ENCODE peak calls at places on chromosomes 4 and X, in eight cellular contexts. One of them, this sample, is unnamed.

GRCh38 chr4:153792007-153792892 is 3.4 kb upstream of the SFRP2 start:
- DNase-seq in activated CD4-positive, alpha-beta T cell treated with anti-CD3 and anti-CD28 coated beads, Interleukin-2, amount 50 U/mL, for 4 hours: no peak
- DNase-seq in T-helper 9 cell: no peak
- DNase-seq in caudate nucleus: peak
- DNase-seq in AG04450: no peak
- DNase-seq in sigmoid colon: peak
- DNase-seq in iPS DF 19.7: no peak
- DNase-seq in cardiac muscle cell: peak
- DNase-seq in this sample: no peak

GRCh38 chrX:68666580-68666979 is 19.1 kb downstream of the STARD8 start:
- DNase-seq in iPS DF 19.7: no peak
- DNase-seq in cardiac muscle cell: no peak
- DNase-seq in activated CD4-positive, alpha-beta T cell treated with anti-CD3 and anti-CD28 coated beads, Interleukin-2, amount 50 U/mL, for 4 hours: no peak
- DNase-seq in AG04450: no peak
- DNase-seq in sigmoid colon: no peak
- DNase-seq in T-helper 9 cell: no peak
- DNase-seq in caudate nucleus: no peak
- DNase-seq in this sample: no peak

GRCh38 chrX:132270699-132271098 is 51.5 kb upstream of the RAP2C start:
- DNase-seq in T-helper 9 cell: no peak
- DNase-seq in cardiac muscle cell: no peak
- DNase-seq in caudate nucleus: no peak
- DNase-seq in activated CD4-positive, alpha-beta T cell treated with anti-CD3 and anti-CD28 coated beads, Interleukin-2, amount 50 U/mL, for 4 hours: no peak
- DNase-seq in AG04450: peak
- DNase-seq in iPS DF 19.7: no peak
- DNase-seq in sigmoid colon: peak
- DNase-seq in this sample: no peak

GRCh38 chr4:85807247-85807915 is 332.4 kb downstream of the ARHGAP24 start:
- DNase-seq in sigmoid colon: no peak
- DNase-seq in activated CD4-positive, alpha-beta T cell treated with anti-CD3 and anti-CD28 coated beads, Interleukin-2, amount 50 U/mL, for 4 hours: no peak
- DNase-seq in caudate nucleus: no peak
- DNase-seq in AG04450: no peak
- DNase-seq in iPS DF 19.7: no peak
- DNase-seq in T-helper 9 cell: no peak
- DNase-seq in cardiac muscle cell: no peak
- DNase-seq in this sample: peak

GRCh38 chr4:145098675-145099037 is 545 bp downstream of the ABCE1 start:
- DNase-seq in sigmoid colon: peak
- DNase-seq in activated CD4-positive, alpha-beta T cell treated with anti-CD3 and anti-CD28 coated beads, Interleukin-2, amount 50 U/mL, for 4 hours: peak
- DNase-seq in cardiac muscle cell: peak
- DNase-seq in caudate nucleus: peak
- DNase-seq in AG04450: no peak
- DNase-seq in iPS DF 19.7: no peak
- DNase-seq in T-helper 9 cell: peak
- DNase-seq in this sample: peak

GRCh38 chr4:38131371-38132139 is 171.4 kb downstream of the PTTG2 start:
- DNase-seq in iPS DF 19.7: no peak
- DNase-seq in activated CD4-positive, alpha-beta T cell treated with anti-CD3 and anti-CD28 coated beads, Interleukin-2, amount 50 U/mL, for 4 hours: peak
- DNase-seq in AG04450: no peak
- DNase-seq in sigmoid colon: no peak
- DNase-seq in caudate nucleus: no peak
- DNase-seq in cardiac muscle cell: peak
- DNase-seq in T-helper 9 cell: peak
- DNase-seq in this sample: no peak

GRCh38 chr4:107734120-107734519 is 14.1 kb upstream of the PAPSS1 start:
- DNase-seq in AG04450: no peak
- DNase-seq in T-helper 9 cell: no peak
- DNase-seq in iPS DF 19.7: no peak
- DNase-seq in cardiac muscle cell: peak
- DNase-seq in sigmoid colon: no peak
- DNase-seq in caudate nucleus: no peak
- DNase-seq in activated CD4-positive, alpha-beta T cell treated with anti-CD3 and anti-CD28 coated beads, Interleukin-2, amount 50 U/mL, for 4 hours: no peak
- DNase-seq in this sample: no peak

GRCh38 chr4:165433529-165433928 is 54.7 kb downstream of the CPE start:
- DNase-seq in cardiac muscle cell: no peak
- DNase-seq in T-helper 9 cell: no peak
- DNase-seq in caudate nucleus: no peak
- DNase-seq in sigmoid colon: no peak
- DNase-seq in activated CD4-positive, alpha-beta T cell treated with anti-CD3 and anti-CD28 coated beads, Interleukin-2, amount 50 U/mL, for 4 hours: no peak
- DNase-seq in AG04450: no peak
- DNase-seq in iPS DF 19.7: peak
- DNase-seq in this sample: no peak

GRCh38 chrX:39152106-39152649 is 350.9 kb downstream of the MID1IP1 start:
- DNase-seq in caudate nucleus: no peak
- DNase-seq in activated CD4-positive, alpha-beta T cell treated with anti-CD3 and anti-CD28 coated beads, Interleukin-2, amount 50 U/mL, for 4 hours: no peak
- DNase-seq in AG04450: no peak
- DNase-seq in iPS DF 19.7: no peak
- DNase-seq in T-helper 9 cell: peak
- DNase-seq in cardiac muscle cell: peak
- DNase-seq in sigmoid colon: no peak
- DNase-seq in this sample: no peak

This sample was measured in brain pericyte.